ENCODE peak calls at places on chromosome 2, in four cellular contexts. E is LoVo, G is heart right ventricle, N is Daoy. L is an unnamed sample.

GRCh38 chr2:25673170-25674002 is at the start of gene DTNB:
- DNase-seq in E (peak), G (peak), N (peak), L (peak)

GRCh38 chr2:233793465-233794127 is 15.5 kb downstream of the MROH2A start:
- DNase-seq in E (no peak), G (no peak), N (no peak), L (no peak)

GRCh38 chr2:181466661-181467576 is 9.7 kb downstream of the ITGA4 start:
- DNase-seq in E (peak), G (peak), N (peak), L (no peak)

GRCh38 chr2:101805146-101806088 is 107.9 kb downstream of the MAP4K4 start:
- DNase-seq in E (no peak), G (no peak), N (peak), L (no peak)

GRCh38 chr2:10089565-10090183 is 9.5 kb upstream of the CYS1 start:
- DNase-seq in E (no peak), G (no peak), N (no peak), L (no peak)

GRCh38 chr2:186992597-186992996 is 143.6 kb upstream of the ZSWIM2 start:
- DNase-seq in E (no peak), G (no peak), N (no peak), L (no peak)

GRCh38 chr2:197159681-197160211 is 150.8 kb downstream of the ANKRD44 start:
- DNase-seq in E (peak), G (no peak), N (peak), L (no peak)

GRCh38 chr2:610465-610864 is 66.7 kb downstream of the TMEM18 start:
- DNase-seq in E (no peak), G (no peak), N (no peak), L (no peak)

L was measured in frontal cortex.